ENCODE peak calls at places on chromosomes 2 and 18, in five cellular contexts. One of them, this sample, is unnamed.

GRCh38 chr2:96260404-96261260 is 5.2 kb downstream of the TMEM127 start:
- DNase-seq in A549: peak
- DNase-seq in HepG2: peak
- DNase-seq in GM23338: peak
- DNase-seq in K562: peak
- DNase-seq in this sample: no peak

GRCh38 chr2:43798300-43798699 is 24.5 kb downstream of the DYNC2LI1 start:
- DNase-seq in A549: peak
- DNase-seq in K562: peak
- DNase-seq in HepG2: no peak
- DNase-seq in GM23338: peak
- DNase-seq in this sample: no peak

GRCh38 chr2:70702711-70703395 is 65.1 kb downstream of the ADD2 start:
- DNase-seq in GM23338: no peak
- DNase-seq in A549: no peak
- DNase-seq in K562: no peak
- DNase-seq in HepG2: no peak
- DNase-seq in this sample: no peak

GRCh38 chr2:44172576-44172975 is 3.9 kb downstream of the PPM1B start:
- DNase-seq in GM23338: no peak
- DNase-seq in A549: no peak
- DNase-seq in K562: no peak
- DNase-seq in HepG2: no peak
- DNase-seq in this sample: no peak

GRCh38 chr2:100125641-100126040 is 16.7 kb downstream of the AFF3 start:
- DNase-seq in HepG2: no peak
- DNase-seq in K562: no peak
- DNase-seq in A549: no peak
- DNase-seq in GM23338: peak
- DNase-seq in this sample: no peak

GRCh38 chr2:118031566-118031965 is 17.7 kb upstream of the CCDC93 start:
- DNase-seq in K562: no peak
- DNase-seq in HepG2: no peak
- DNase-seq in A549: no peak
- DNase-seq in GM23338: no peak
- DNase-seq in this sample: no peak

GRCh38 chr2:226977775-226978190 is 141.9 kb downstream of the RHBDD1 start:
- DNase-seq in K562: peak
- DNase-seq in A549: no peak
- DNase-seq in HepG2: no peak
- DNase-seq in GM23338: no peak
- DNase-seq in this sample: no peak

GRCh38 chr18:27750014-27750413 is 426.9 kb downstream of the CDH2 start:
- DNase-seq in A549: no peak
- DNase-seq in K562: no peak
- DNase-seq in HepG2: peak
- DNase-seq in GM23338: peak
- DNase-seq in this sample: no peak

GRCh38 chr18:75202976-75203375 is 6.0 kb downstream of the PTGR3 start:
- DNase-seq in GM23338: no peak
- DNase-seq in A549: no peak
- DNase-seq in HepG2: no peak
- DNase-seq in K562: no peak
- DNase-seq in this sample: no peak

GRCh38 chr18:9321017-9321452 is 13.5 kb upstream of the TWSG1 start:
- DNase-seq in K562: no peak
- DNase-seq in HepG2: no peak
- DNase-seq in GM23338: no peak
- DNase-seq in A549: no peak
- DNase-seq in this sample: no peak

GRCh38 chr2:199814084-199814844 is 36.7 kb downstream of the FTCDNL1 start:
- DNase-seq in K562: no peak
- DNase-seq in HepG2: no peak
- DNase-seq in A549: no peak
- DNase-seq in GM23338: no peak
- DNase-seq in this sample: no peak

GRCh38 chr2:214203744-214204289 is 207.0 kb upstream of the VWC2L start:
- DNase-seq in K562: no peak
- DNase-seq in GM23338: no peak
- DNase-seq in A549: no peak
- DNase-seq in HepG2: no peak
- DNase-seq in this sample: no peak

GRCh38 chr2:564471-565181 is 112.6 kb downstream of the TMEM18 start:
- DNase-seq in GM23338: no peak
- DNase-seq in A549: no peak
- DNase-seq in HepG2: no peak
- DNase-seq in K562: no peak
- DNase-seq in this sample: no peak

GRCh38 chr2:120399889-120400240 is 53.9 kb downstream of the INHBB start:
- DNase-seq in GM23338: no peak
- DNase-seq in K562: no peak
- DNase-seq in A549: no peak
- DNase-seq in HepG2: no peak
- DNase-seq in this sample: no peak

GRCh38 chr2:30686000-30686399 is 121.2 kb downstream of the CAPN13 start:
- DNase-seq in HepG2: peak
- DNase-seq in A549: no peak
- DNase-seq in K562: peak
- DNase-seq in GM23338: peak
- DNase-seq in this sample: no peak

GRCh38 chr2:176873403-176873802 is 339.2 kb upstream of the HNRNPA3 start:
- DNase-seq in A549: no peak
- DNase-seq in HepG2: no peak
- DNase-seq in GM23338: peak
- DNase-seq in K562: no peak
- DNase-seq in this sample: no peak

GRCh38 chr2:114139542-114139941 is 249.7 kb downstream of the ACTR3 start:
- DNase-seq in A549: no peak
- DNase-seq in HepG2: no peak
- DNase-seq in K562: no peak
- DNase-seq in GM23338: no peak
- DNase-seq in this sample: no peak

GRCh38 chr18:3444954-3445353 is 5.0 kb upstream of the TGIF1 start:
- DNase-seq in A549: no peak
- DNase-seq in GM23338: no peak
- DNase-seq in HepG2: no peak
- DNase-seq in K562: no peak
- DNase-seq in this sample: no peak

GRCh38 chr2:199395311-199395710 is 62.4 kb downstream of the SATB2 start:
- DNase-seq in HepG2: no peak
- DNase-seq in GM23338: no peak
- DNase-seq in A549: no peak
- DNase-seq in K562: no peak
- DNase-seq in this sample: no peak

GRCh38 chr2:220394433-220394832 is 767.0 kb downstream of the SLC4A3 start:
- DNase-seq in A549: no peak
- DNase-seq in K562: no peak
- DNase-seq in GM23338: no peak
- DNase-seq in HepG2: no peak
- DNase-seq in this sample: no peak

GRCh38 chr2:112646102-112646719 is 472 bp downstream of the SLC20A1 start:
- DNase-seq in GM23338: peak
- DNase-seq in A549: no peak
- DNase-seq in HepG2: no peak
- DNase-seq in K562: no peak
- DNase-seq in this sample: no peak

GRCh38 chr2:33812707-33813106 is 213.6 kb upstream of the FAM98A start:
- DNase-seq in A549: no peak
- DNase-seq in GM23338: no peak
- DNase-seq in K562: no peak
- DNase-seq in HepG2: no peak
- DNase-seq in this sample: no peak

GRCh38 chr2:150625300-150625699 is 137.8 kb upstream of the RND3 start:
- DNase-seq in A549: no peak
- DNase-seq in HepG2: no peak
- DNase-seq in K562: no peak
- DNase-seq in GM23338: no peak
- DNase-seq in this sample: no peak

GRCh38 chr2:203802277-203803045 is 65.1 kb upstream of the CTLA4 start:
- DNase-seq in K562: no peak
- DNase-seq in A549: no peak
- DNase-seq in GM23338: no peak
- DNase-seq in HepG2: no peak
- DNase-seq in this sample: no peak

GRCh38 chr2:222709191-222709891 is 37.9 kb downstream of the MOGAT1 start:
- DNase-seq in A549: peak
- DNase-seq in HepG2: peak
- DNase-seq in GM23338: peak
- DNase-seq in K562: peak
- DNase-seq in this sample: no peak

GRCh38 chr2:100935372-100935752 is 66.7 kb upstream of the RPL31 start:
- DNase-seq in HepG2: no peak
- DNase-seq in A549: no peak
- DNase-seq in GM23338: no peak
- DNase-seq in K562: no peak
- DNase-seq in this sample: no peak

GRCh38 chr18:47100214-47100831 is 50.0 kb downstream of the HDHD2 start:
- DNase-seq in GM23338: peak
- DNase-seq in HepG2: peak
- DNase-seq in K562: peak
- DNase-seq in A549: peak
- DNase-seq in this sample: no peak

GRCh38 chr18:57768557-57769326 is 34.4 kb downstream of the ATP8B1 start:
- DNase-seq in A549: no peak
- DNase-seq in HepG2: no peak
- DNase-seq in K562: no peak
- DNase-seq in GM23338: no peak
- DNase-seq in this sample: no peak

GRCh38 chr2:147789720-147790119 is 55.1 kb upstream of the ACVR2A start:
- DNase-seq in GM23338: no peak
- DNase-seq in K562: no peak
- DNase-seq in HepG2: no peak
- DNase-seq in A549: no peak
- DNase-seq in this sample: no peak

GRCh38 chr2:65070172-65070830 is 14.1 kb downstream of the CEP68 start:
- DNase-seq in K562: no peak
- DNase-seq in A549: no peak
- DNase-seq in HepG2: peak
- DNase-seq in GM23338: no peak
- DNase-seq in this sample: no peak

GRCh38 chr2:65064728-65065552 is 8.7 kb downstream of the CEP68 start:
- DNase-seq in GM23338: peak
- DNase-seq in K562: peak
- DNase-seq in A549: peak
- DNase-seq in HepG2: peak
- DNase-seq in this sample: peak

GRCh38 chr2:65070856-65071255 is 14.6 kb downstream of the CEP68 start:
- DNase-seq in GM23338: no peak
- DNase-seq in A549: no peak
- DNase-seq in K562: no peak
- DNase-seq in HepG2: no peak
- DNase-seq in this sample: no peak

GRCh38 chr2:65069425-65069824 is 13.2 kb downstream of the CEP68 start:
- DNase-seq in A549: no peak
- DNase-seq in HepG2: no peak
- DNase-seq in GM23338: no peak
- DNase-seq in K562: no peak
- DNase-seq in this sample: no peak

DNA sequence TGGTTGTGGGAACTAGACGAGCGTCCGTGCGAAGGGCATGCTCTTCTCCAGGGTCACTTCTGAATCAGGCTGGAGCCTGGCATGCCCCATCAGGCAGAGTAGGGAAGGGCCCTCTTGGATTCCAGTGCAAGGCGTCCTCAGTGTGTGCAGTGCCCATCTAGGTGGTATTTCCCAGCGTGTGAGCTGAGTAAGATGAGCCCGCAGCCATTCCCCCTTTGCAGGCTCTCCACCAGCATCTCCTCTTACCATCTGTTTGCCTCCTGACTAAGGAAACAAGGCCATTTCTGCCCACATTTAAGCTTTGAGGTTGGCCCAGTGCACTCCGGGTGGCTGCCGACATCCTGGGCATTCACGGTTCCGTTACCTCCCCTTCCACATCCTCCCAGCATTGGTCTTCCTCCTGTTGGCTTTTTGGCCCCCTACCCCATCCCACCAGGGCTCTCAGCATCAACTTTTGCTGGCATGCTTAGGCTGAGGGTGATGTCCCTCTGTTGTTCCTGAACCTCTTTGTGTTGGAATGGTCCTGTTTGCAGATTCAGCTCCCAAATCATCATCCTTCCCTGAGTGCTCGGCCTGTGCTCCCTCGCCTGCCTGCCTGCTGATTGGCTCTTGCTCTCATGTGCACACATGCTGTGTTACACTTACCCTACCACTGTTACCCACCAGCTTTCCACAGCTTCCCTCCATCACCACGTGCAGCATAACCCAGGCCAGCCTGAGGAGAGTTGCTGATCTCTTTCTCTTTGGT is 11.8 kb downstream of the CEP68 start:
- DNase-seq in GM23338: no peak
- DNase-seq in K562: no peak
- DNase-seq in A549: no peak
- DNase-seq in HepG2: no peak
- DNase-seq in this sample: no peak
- TF ChIP-seq JUNB in GM23338: no peak
- TF ChIP-seq JUNB in K562: no peak
- TF ChIP-seq JUNB in A549: no peak
- TF ChIP-seq JUNB in HepG2: no peak
- TF ChIP-seq JUNB in this sample: no peak

GRCh38 chr2:26681656-26682055 is 10.9 kb upstream of the KCNK3 start:
- DNase-seq in HepG2: no peak
- DNase-seq in GM23338: no peak
- DNase-seq in K562: no peak
- DNase-seq in A549: no peak
- DNase-seq in this sample: no peak
- TF ChIP-seq JUNB in HepG2: no peak
- TF ChIP-seq JUNB in GM23338: no peak
- TF ChIP-seq JUNB in K562: no peak
- TF ChIP-seq JUNB in A549: no peak
- TF ChIP-seq JUNB in this sample: no peak

GRCh38 chr2:233256048-233256447 is 4.6 kb downstream of the ATG16L1 start:
- DNase-seq in K562: no peak
- DNase-seq in HepG2: no peak
- DNase-seq in GM23338: no peak
- DNase-seq in A549: no peak
- DNase-seq in this sample: no peak
- TF ChIP-seq JUNB in K562: no peak
- TF ChIP-seq JUNB in HepG2: no peak
- TF ChIP-seq JUNB in GM23338: no peak
- TF ChIP-seq JUNB in A549: no peak
- TF ChIP-seq JUNB in this sample: no peak

GRCh38 chr2:32712870-32713269 is 85.0 kb downstream of the TTC27 start:
- DNase-seq in HepG2: no peak
- DNase-seq in GM23338: no peak
- DNase-seq in K562: no peak
- DNase-seq in A549: no peak
- DNase-seq in this sample: no peak

GRCh38 chr2:32714521-32714920 is 86.7 kb downstream of the TTC27 start:
- DNase-seq in A549: no peak
- DNase-seq in HepG2: no peak
- DNase-seq in GM23338: no peak
- DNase-seq in K562: no peak
- DNase-seq in this sample: no peak

GRCh38 chr2:32711908-32712307 is 84.1 kb downstream of the TTC27 start:
- DNase-seq in GM23338: no peak
- DNase-seq in HepG2: no peak
- DNase-seq in A549: no peak
- DNase-seq in K562: no peak
- DNase-seq in this sample: no peak

GRCh38 chr2:32715391-32715841 is 87.6 kb downstream of the TTC27 start:
- DNase-seq in A549: no peak
- DNase-seq in HepG2: no peak
- DNase-seq in GM23338: no peak
- DNase-seq in K562: no peak
- DNase-seq in this sample: peak

GRCh38 chr2:32711219-32711618 is 83.4 kb downstream of the TTC27 start:
- DNase-seq in HepG2: no peak
- DNase-seq in K562: no peak
- DNase-seq in A549: no peak
- DNase-seq in GM23338: no peak
- DNase-seq in this sample: no peak
- TF ChIP-seq JUNB in HepG2: no peak
- TF ChIP-seq JUNB in K562: no peak
- TF ChIP-seq JUNB in A549: no peak
- TF ChIP-seq JUNB in GM23338: no peak
- TF ChIP-seq JUNB in this sample: no peak

This sample was measured in GM12878.